ENCODE peak calls at places on chromosomes 12 and 14, in four cellular contexts. One of them, this sample, is unnamed.

GRCh38 chr12:132488127-132489077 is 1.5 kb upstream of the FBRSL1 start:
- DNase-seq in colonic mucosa: peak; percentile 66
- DNase-seq in cardiac muscle cell: no peak
- DNase-seq in psoas muscle: peak; percentile 57
- DNase-seq in this sample: no peak

GRCh38 chr12:14777271-14777670 is 26.0 kb downstream of the WBP11 start:
- DNase-seq in cardiac muscle cell: peak; percentile 29
- DNase-seq in psoas muscle: no peak
- DNase-seq in colonic mucosa: peak; percentile 68
- DNase-seq in this sample: peak; percentile 65

GRCh38 chr12:43692064-43692463 is 66.5 kb downstream of the PUS7L start:
- DNase-seq in colonic mucosa: no peak
- DNase-seq in psoas muscle: no peak
- DNase-seq in cardiac muscle cell: peak; percentile 38
- DNase-seq in this sample: peak; percentile 52

GRCh38 chr12:28172434-28173030 is 17.7 kb upstream of the CCDC91 start:
- DNase-seq in colonic mucosa: peak; percentile 33
- DNase-seq in cardiac muscle cell: peak; percentile 80
- DNase-seq in psoas muscle: no peak
- DNase-seq in this sample: peak; percentile 80

GRCh38 chr14:54567224-54567633 is 301 bp downstream of the SAMD4A start:
- DNase-seq in colonic mucosa: peak; percentile 56
- DNase-seq in cardiac muscle cell: peak; percentile 45
- DNase-seq in psoas muscle: no peak
- DNase-seq in this sample: no peak

GRCh38 chr12:60337865-60338549 is 742.2 kb downstream of the SLC16A7 start:
- DNase-seq in colonic mucosa: no peak
- DNase-seq in psoas muscle: no peak
- DNase-seq in cardiac muscle cell: no peak
- DNase-seq in this sample: no peak

GRCh38 chr14:92865674-92866073 is 57.3 kb upstream of the CHGA start:
- DNase-seq in colonic mucosa: no peak
- DNase-seq in cardiac muscle cell: no peak
- DNase-seq in psoas muscle: no peak
- DNase-seq in this sample: no peak

GRCh38 chr14:104688755-104689619 is at the start of gene INF2:
- DNase-seq in psoas muscle: peak; percentile 76
- DNase-seq in colonic mucosa: peak; percentile 78
- DNase-seq in cardiac muscle cell: peak; percentile 70
- DNase-seq in this sample: no peak

GRCh38 chr12:130483616-130484180 is 146.0 kb downstream of the PIWIL1 start:
- DNase-seq in colonic mucosa: no peak
- DNase-seq in psoas muscle: no peak
- DNase-seq in cardiac muscle cell: no peak
- DNase-seq in this sample: no peak

GRCh38 chr12:90163975-90164374 is 455.3 kb upstream of the ATP2B1 start:
- DNase-seq in colonic mucosa: no peak
- DNase-seq in psoas muscle: no peak
- DNase-seq in cardiac muscle cell: no peak
- DNase-seq in this sample: no peak

GRCh38 chr12:54401127-54401526 is 16.6 kb upstream of the ZNF385A start:
- DNase-seq in psoas muscle: no peak
- DNase-seq in cardiac muscle cell: no peak
- DNase-seq in colonic mucosa: no peak
- DNase-seq in this sample: no peak

GRCh38 chr12:111841236-111841749 is 735 bp upstream of the MAPKAPK5 start:
- DNase-seq in psoas muscle: no peak
- DNase-seq in colonic mucosa: no peak
- DNase-seq in cardiac muscle cell: peak; percentile 14
- DNase-seq in this sample: no peak

GRCh38 chr14:43541356-43541755 is 965.7 kb downstream of the FSCB start:
- DNase-seq in psoas muscle: no peak
- DNase-seq in cardiac muscle cell: no peak
- DNase-seq in colonic mucosa: no peak
- DNase-seq in this sample: no peak

GRCh38 chr14:105275267-105275946 is 25.4 kb downstream of the BRF1 start:
- DNase-seq in cardiac muscle cell: peak; percentile 80
- DNase-seq in colonic mucosa: no peak
- DNase-seq in psoas muscle: peak; percentile 70
- DNase-seq in this sample: no peak

GRCh38 chr14:34243401-34243800 is 218.6 kb downstream of the SPTSSA start:
- DNase-seq in colonic mucosa: no peak
- DNase-seq in cardiac muscle cell: no peak
- DNase-seq in psoas muscle: no peak
- DNase-seq in this sample: no peak

GRCh38 chr14:88198441-88198840 is 124.6 kb downstream of the KCNK10 start:
- DNase-seq in psoas muscle: no peak
- DNase-seq in colonic mucosa: no peak
- DNase-seq in cardiac muscle cell: no peak
- DNase-seq in this sample: no peak

GRCh38 chr12:128702344-128702743 is 121.4 kb downstream of the SLC15A4 start:
- DNase-seq in psoas muscle: no peak
- DNase-seq in cardiac muscle cell: no peak
- DNase-seq in colonic mucosa: no peak
- DNase-seq in this sample: no peak

GRCh38 chr14:60014402-60014801 is 77.3 kb upstream of the PCNX4 start:
- DNase-seq in psoas muscle: no peak
- DNase-seq in cardiac muscle cell: no peak
- DNase-seq in colonic mucosa: no peak
- DNase-seq in this sample: no peak

GRCh38 chr12:124938066-124938465 is 23.6 kb upstream of the UBC start:
- DNase-seq in cardiac muscle cell: no peak
- DNase-seq in psoas muscle: no peak
- DNase-seq in colonic mucosa: no peak
- DNase-seq in this sample: no peak

GRCh38 chr12:4114986-4115385 is 158.6 kb upstream of the CCND2 start:
- DNase-seq in cardiac muscle cell: no peak
- DNase-seq in psoas muscle: no peak
- DNase-seq in colonic mucosa: peak; percentile 20
- DNase-seq in this sample: no peak

GRCh38 chr12:52148541-52149181 is 43.2 kb downstream of the KRT80 start:
- DNase-seq in cardiac muscle cell: no peak
- DNase-seq in psoas muscle: no peak
- DNase-seq in colonic mucosa: peak; percentile 92
- DNase-seq in this sample: peak; percentile 93

GRCh38 chr12:107225626-107226025 is 132.3 kb upstream of the CRY1 start:
- DNase-seq in colonic mucosa: no peak
- DNase-seq in cardiac muscle cell: peak; percentile 6
- DNase-seq in psoas muscle: no peak
- DNase-seq in this sample: no peak

GRCh38 chr12:119178544-119179334 is at the start of gene HSPB8:
- DNase-seq in colonic mucosa: peak; percentile 57
- DNase-seq in psoas muscle: peak; percentile 99
- DNase-seq in cardiac muscle cell: peak; percentile 97
- DNase-seq in this sample: peak; percentile 20

GRCh38 chr12:109738209-109738608 is 24.6 kb downstream of the FAM222A start:
- DNase-seq in colonic mucosa: no peak
- DNase-seq in psoas muscle: peak; percentile 2
- DNase-seq in cardiac muscle cell: no peak
- DNase-seq in this sample: no peak

GRCh38 chr14:70901218-70901772 is 6.0 kb upstream of the PCNX1 start:
- DNase-seq in cardiac muscle cell: peak; percentile 51
- DNase-seq in psoas muscle: no peak
- DNase-seq in colonic mucosa: no peak
- DNase-seq in this sample: no peak

GRCh38 chr14:60220084-60220483 is 28.9 kb upstream of the PPM1A start:
- DNase-seq in colonic mucosa: no peak
- DNase-seq in psoas muscle: no peak
- DNase-seq in cardiac muscle cell: no peak
- DNase-seq in this sample: no peak

GRCh38 chr14:47346849-47347248 is 328.6 kb downstream of the MDGA2 start:
- DNase-seq in colonic mucosa: no peak
- DNase-seq in psoas muscle: no peak
- DNase-seq in cardiac muscle cell: no peak
- DNase-seq in this sample: no peak

GRCh38 chr12:7219599-7220243 is 30.2 kb downstream of the PEX5 start:
- DNase-seq in psoas muscle: peak; percentile 69
- DNase-seq in colonic mucosa: peak; percentile 70
- DNase-seq in cardiac muscle cell: peak; percentile 83
- DNase-seq in this sample: peak; percentile 67

GRCh38 chr12:34233618-34234017 is 211.3 kb downstream of the ALG10 start:
- DNase-seq in psoas muscle: no peak
- DNase-seq in colonic mucosa: no peak
- DNase-seq in cardiac muscle cell: no peak
- DNase-seq in this sample: no peak

GRCh38 chr14:101132051-101132541 is 228.6 kb upstream of the RTL1 start:
- DNase-seq in cardiac muscle cell: no peak
- DNase-seq in colonic mucosa: no peak
- DNase-seq in psoas muscle: peak; percentile 43
- DNase-seq in this sample: no peak

GRCh38 chr12:9651265-9651729 is 18.2 kb upstream of the CLEC2D start:
- DNase-seq in cardiac muscle cell: peak; percentile 76
- DNase-seq in psoas muscle: no peak
- DNase-seq in colonic mucosa: no peak
- DNase-seq in this sample: peak; percentile 58

GRCh38 chr12:64137117-64137516 is 85.0 kb downstream of the KICS2 start:
- DNase-seq in cardiac muscle cell: no peak
- DNase-seq in colonic mucosa: no peak
- DNase-seq in psoas muscle: no peak
- DNase-seq in this sample: no peak

GRCh38 chr12:82461393-82461792 is 103.1 kb downstream of the METTL25 start:
- DNase-seq in colonic mucosa: no peak
- DNase-seq in psoas muscle: no peak
- DNase-seq in cardiac muscle cell: no peak
- DNase-seq in this sample: peak; percentile 46

DNA sequence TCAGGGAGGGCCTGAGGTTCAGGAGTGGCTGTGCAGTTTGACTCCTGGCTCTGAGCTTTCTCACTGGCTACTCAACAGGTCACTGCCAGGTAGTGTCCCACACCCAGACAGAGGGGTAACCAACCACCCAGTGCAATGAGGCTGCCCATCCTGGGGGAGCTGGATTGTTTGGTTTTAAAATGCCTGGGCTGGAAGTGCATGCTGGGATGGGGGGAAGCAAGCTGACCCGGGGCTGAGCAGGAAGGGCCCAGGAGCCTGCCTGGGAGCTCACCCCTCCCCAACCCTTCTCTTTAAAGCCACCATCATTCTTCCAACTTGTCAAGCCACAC is 12.6 kb upstream of the ABHD12B start:
- DNase-seq in colonic mucosa: no peak
- DNase-seq in psoas muscle: no peak
- DNase-seq in cardiac muscle cell: no peak
- DNase-seq in this sample: no peak
- H3K4me3 ChIP-seq in colonic mucosa: peak overlapping the region; percentile 42
- H3K4me3 ChIP-seq in psoas muscle: peak overlapping the region; percentile 77
- H3K4me3 ChIP-seq in cardiac muscle cell: no peak overlapping the region
- H3K4me3 ChIP-seq in this sample: no peak overlapping the region

GRCh38 chr14:102503576-102504224 is 5.9 kb downstream of the ANKRD9 start:
- DNase-seq in psoas muscle: no peak
- DNase-seq in colonic mucosa: no peak
- DNase-seq in cardiac muscle cell: no peak
- DNase-seq in this sample: peak; percentile 59

GRCh38 chr14:102500190-102500661 is 9.3 kb downstream of the ANKRD9 start:
- DNase-seq in psoas muscle: peak; percentile 93
- DNase-seq in colonic mucosa: no peak
- DNase-seq in cardiac muscle cell: peak; percentile 96
- DNase-seq in this sample: peak; percentile 57

GRCh38 chr14:102502571-102502970 is 7.0 kb downstream of the ANKRD9 start:
- DNase-seq in colonic mucosa: no peak
- DNase-seq in cardiac muscle cell: no peak
- DNase-seq in psoas muscle: no peak
- DNase-seq in this sample: no peak

GRCh38 chr14:102500724-102501123 is 8.9 kb downstream of the ANKRD9 start:
- DNase-seq in colonic mucosa: no peak
- DNase-seq in psoas muscle: peak; percentile 41
- DNase-seq in cardiac muscle cell: no peak
- DNase-seq in this sample: no peak

DNA sequence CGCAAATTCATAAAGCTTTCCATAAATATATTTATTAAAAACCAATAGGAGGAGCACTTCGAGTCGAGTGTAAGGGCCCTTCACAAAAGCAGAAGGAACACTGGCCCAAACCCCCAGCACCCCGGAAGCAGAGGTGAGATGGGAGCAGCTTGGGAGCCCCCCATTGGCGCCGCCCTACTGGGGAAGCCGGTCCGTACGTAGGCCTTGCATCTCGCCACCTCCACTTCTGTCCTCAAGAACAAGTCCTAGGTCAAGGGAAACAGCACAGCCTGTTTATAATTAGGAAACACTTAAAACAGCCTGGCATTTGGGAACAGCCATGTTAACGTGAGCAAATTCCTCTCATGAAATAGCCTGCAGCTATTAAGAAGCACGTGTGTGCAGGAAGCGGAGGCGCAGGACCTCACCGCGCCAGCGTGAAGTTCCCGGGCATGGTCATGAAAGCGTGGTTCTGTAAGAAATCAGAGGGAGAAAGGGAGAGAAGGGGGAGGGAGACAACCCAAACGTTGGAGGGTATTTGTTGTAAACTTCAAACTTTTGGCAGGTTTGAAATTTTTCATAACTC is 7.7 kb downstream of the ANKRD9 start:
- DNase-seq in psoas muscle: no peak
- DNase-seq in cardiac muscle cell: no peak
- DNase-seq in colonic mucosa: no peak
- DNase-seq in this sample: no peak
- TF ChIP-seq CTCF in psoas muscle: no peak
- TF ChIP-seq CTCF in cardiac muscle cell: no peak
- TF ChIP-seq CTCF in colonic mucosa: no peak
- TF ChIP-seq CTCF in this sample: no peak

GRCh38 chr14:103502877-103503276 is 19.8 kb downstream of the CKB start:
- DNase-seq in cardiac muscle cell: no peak
- DNase-seq in colonic mucosa: no peak
- DNase-seq in psoas muscle: no peak
- DNase-seq in this sample: no peak
- H3K36me3 ChIP-seq in cardiac muscle cell: peaks cover 35% of the 10 kb centered on the region
- H3K36me3 ChIP-seq in colonic mucosa: peaks cover 27% of the 10 kb centered on the region
- H3K36me3 ChIP-seq in psoas muscle: peaks cover 10% of the 10 kb centered on the region
- H3K36me3 ChIP-seq in this sample: peaks cover 29% of the 10 kb centered on the region

DNA sequence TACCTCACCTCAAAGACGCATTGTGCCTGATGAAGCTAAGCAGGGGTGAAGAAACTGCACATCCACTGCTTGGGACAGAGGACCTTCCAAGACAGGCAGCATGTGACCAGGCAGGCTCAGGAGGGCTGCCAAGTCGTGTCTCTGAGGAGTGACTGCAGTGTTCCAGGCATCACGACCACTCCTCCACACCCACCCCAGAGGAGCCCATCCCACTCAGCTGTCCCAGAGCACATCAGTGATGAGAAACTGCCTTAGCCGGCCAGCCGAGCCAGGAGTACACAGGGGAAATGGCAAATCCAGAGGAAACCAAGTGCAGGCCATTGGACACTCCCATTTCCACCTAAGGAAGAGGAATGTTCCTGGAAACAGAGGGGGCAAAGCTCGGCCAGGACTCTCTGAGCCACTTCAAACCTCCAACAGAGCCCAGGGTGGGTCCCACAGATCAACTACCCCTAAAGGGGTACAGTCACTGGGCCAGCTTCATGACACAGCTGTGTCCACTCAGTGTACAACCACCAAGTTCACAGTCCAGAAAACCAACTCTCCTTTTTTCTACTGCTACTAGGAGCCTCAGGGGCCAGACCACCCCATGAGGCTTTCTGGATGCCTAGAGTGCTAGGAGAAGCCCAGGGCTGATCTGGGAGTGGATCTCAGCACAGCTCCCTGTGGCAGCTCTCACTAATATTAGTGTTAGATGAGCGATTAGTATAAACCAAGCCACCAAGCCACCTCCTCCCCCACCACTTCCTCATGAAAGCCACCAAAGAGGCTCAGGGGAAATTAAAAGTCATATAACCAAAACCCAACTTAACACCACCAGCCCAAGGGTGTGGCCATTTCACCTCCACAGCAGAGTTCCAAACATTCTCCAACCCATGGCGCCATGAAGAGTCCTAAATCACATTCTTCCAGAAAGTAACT is 15.4 kb downstream of the PXN start:
- DNase-seq in colonic mucosa: no peak
- DNase-seq in cardiac muscle cell: no peak
- DNase-seq in psoas muscle: peak; percentile 92
- DNase-seq in this sample: no peak
- H3K4me3 ChIP-seq in colonic mucosa: no peak overlapping the region
- H3K4me3 ChIP-seq in cardiac muscle cell: no peak overlapping the region
- H3K4me3 ChIP-seq in psoas muscle: peak overlapping the region; percentile 49
- H3K4me3 ChIP-seq in this sample: no peak overlapping the region

This sample was measured in bronchial epithelial cell.